ENCODE peak calls at places on chromosomes 5 and 9, in five cellular contexts. K is uterus, T is fibroblast of lung, E is heart left ventricle, Y is lung. I is an unnamed sample.

GRCh38 chr9:92736816-92737606 is 27.6 kb downstream of the BICD2 start:
- DNase-seq in Y (no peak), K (no peak), T (no peak), E (no peak), I (peak; percentile 56)

GRCh38 chr5:10351199-10351881 is 2.2 kb upstream of the MARCHF6 start:
- DNase-seq in Y (no peak), K (no peak), T (peak; percentile 81), E (peak; percentile 42), I (no peak)

GRCh38 chr5:106121972-106122605 is 1548.6 kb downstream of the EFNA5 start:
- DNase-seq in E (no peak), K (no peak), T (no peak), Y (no peak), I (no peak)

GRCh38 chr9:131732636-131733340 is 7.1 kb downstream of the RAPGEF1 start:
- DNase-seq in Y (no peak), T (no peak), E (no peak), K (no peak), I (no peak)

GRCh38 chr5:157219491-157220271 is 39.0 kb downstream of the ITK start:
- DNase-seq in Y (no peak), E (no peak), T (no peak), K (no peak), I (no peak)

GRCh38 chr9:93965830-93966577 is 10.8 kb upstream of the BARX1 start:
- DNase-seq in Y (no peak), E (no peak), K (no peak), T (no peak), I (no peak)

GRCh38 chr9:133170716-133171115 is 7.0 kb upstream of the GBGT1 start:
- DNase-seq in E (no peak), T (no peak), Y (no peak), K (no peak), I (no peak)

GRCh38 chr5:112933651-112934365 is 11.8 kb upstream of the REEP5 start:
- DNase-seq in K (no peak), T (peak; percentile 66), E (no peak), Y (no peak), I (no peak)

GRCh38 chr5:1501372-1502045 is 22.3 kb downstream of the LPCAT1 start:
- DNase-seq in Y (no peak), E (no peak), K (no peak), T (no peak), I (no peak)

GRCh38 chr9:87122947-87123685 is 175.8 kb upstream of the GAS1 start:
- DNase-seq in K (peak; percentile 48), Y (no peak), T (peak; percentile 55), E (no peak), I (no peak)

GRCh38 chr5:91849069-91849468 is 466.0 kb upstream of the ARRDC3 start:
- DNase-seq in K (no peak), E (no peak), T (no peak), Y (no peak), I (no peak)

GRCh38 chr5:115524199-115524598 is 20.4 kb downstream of the FEM1C start:
- DNase-seq in E (no peak), K (no peak), T (no peak), Y (no peak), I (no peak)

GRCh38 chr5:63916786-63917185 is 45.5 kb downstream of the HTR1A start:
- DNase-seq in Y (no peak), T (no peak), K (no peak), E (no peak), I (no peak)

GRCh38 chr9:121958530-121958929 is 134.6 kb downstream of the TTLL11 start:
- DNase-seq in E (no peak), T (no peak), Y (no peak), K (no peak), I (no peak)

GRCh38 chr9:90433398-90433890 is 209.2 kb downstream of the DIRAS2 start:
- DNase-seq in K (no peak), E (no peak), T (peak; percentile 8), Y (peak; percentile 78), I (no peak)

GRCh38 chr9:113535756-113536155 is 72.2 kb downstream of the RGS3 start:
- DNase-seq in E (no peak), K (no peak), Y (no peak), T (no peak), I (no peak)

GRCh38 chr5:37882636-37883035 is 42.8 kb upstream of the GDNF start:
- DNase-seq in E (no peak), K (no peak), T (peak; percentile 10), Y (no peak), I (no peak)

GRCh38 chr5:67010684-67011409 is 185.8 kb downstream of the CD180 start:
- DNase-seq in K (no peak), Y (no peak), T (peak; percentile 75), E (peak; percentile 44), I (peak; percentile 48)

GRCh38 chr5:36232533-36232932 is 9.2 kb downstream of the NADK2 start:
- DNase-seq in Y (no peak), K (no peak), T (no peak), E (no peak), I (no peak)

GRCh38 chr9:133137451-133138231 is 16.6 kb upstream of the RALGDS start:
- DNase-seq in E (peak; percentile 72), Y (no peak), T (no peak), K (no peak), I (peak; percentile 73)

DNA sequence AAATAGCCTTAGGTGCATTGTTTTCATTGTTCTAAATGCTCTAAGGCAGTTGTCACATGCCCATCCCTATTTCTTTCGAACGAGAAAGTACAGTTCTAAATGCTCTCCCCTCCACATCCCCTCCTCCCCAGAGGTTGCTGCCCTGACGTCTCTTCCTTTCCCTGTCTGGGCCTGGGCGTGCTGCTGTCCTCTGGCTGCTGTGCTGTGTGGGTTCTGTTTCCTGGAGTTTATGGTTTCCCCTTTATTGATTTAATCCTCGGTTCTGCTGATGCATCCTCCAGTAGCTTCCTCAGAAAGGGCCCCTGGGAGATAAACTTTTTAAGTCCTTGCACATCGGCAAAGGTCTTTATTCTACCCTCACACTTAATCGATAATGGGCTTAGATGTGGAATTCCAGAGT is 48.8 kb downstream of the MVB12B start:
- DNase-seq in Y (no peak), K (no peak), E (peak; percentile 56), T (peak; percentile 9), I (no peak)
- H3K4me3 ChIP-seq in Y (no peak overlapping the region), K (no peak overlapping the region), E (no peak overlapping the region), T (no peak overlapping the region), I (no peak overlapping the region)

GRCh38 chr9:95073042-95073607 is 244.4 kb downstream of the FANCC start:
- DNase-seq in T (peak; percentile 38), Y (no peak), E (no peak), K (no peak), I (peak; percentile 61)
- H3K4me1 ChIP-seq in T (peaks cover 27% of the 10 kb centered on the region), Y (peaks cover 21% of the 10 kb centered on the region), E (peaks cover 37% of the 10 kb centered on the region), K (peaks cover 30% of the 10 kb centered on the region), I (peaks cover 7% of the 10 kb centered on the region)

DNA sequence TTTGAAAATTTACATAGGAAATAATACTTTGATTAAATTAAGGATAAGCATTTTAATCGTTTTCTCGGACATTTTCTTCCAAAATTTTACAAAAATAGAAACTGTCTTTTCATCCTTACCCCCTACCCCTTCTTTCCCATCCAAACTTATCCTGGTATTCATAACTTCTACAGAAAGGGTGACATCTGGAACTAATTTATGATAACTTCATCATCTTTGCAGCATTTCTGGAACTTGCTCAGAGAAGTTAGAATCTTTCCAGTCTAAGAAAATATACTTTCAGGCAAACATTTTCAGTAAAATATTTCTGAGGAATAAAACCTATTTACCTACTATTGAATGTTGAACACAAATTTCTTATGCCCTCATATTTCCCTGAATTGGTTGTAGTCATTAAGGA is 309.0 kb downstream of the MAN2A1 start:
- DNase-seq in E (no peak), K (no peak), Y (no peak), T (no peak), I (no peak)
- H3K4me3 ChIP-seq in E (no peak overlapping the region), K (no peak overlapping the region), Y (no peak overlapping the region), T (no peak overlapping the region), I (no peak overlapping the region)

DNA sequence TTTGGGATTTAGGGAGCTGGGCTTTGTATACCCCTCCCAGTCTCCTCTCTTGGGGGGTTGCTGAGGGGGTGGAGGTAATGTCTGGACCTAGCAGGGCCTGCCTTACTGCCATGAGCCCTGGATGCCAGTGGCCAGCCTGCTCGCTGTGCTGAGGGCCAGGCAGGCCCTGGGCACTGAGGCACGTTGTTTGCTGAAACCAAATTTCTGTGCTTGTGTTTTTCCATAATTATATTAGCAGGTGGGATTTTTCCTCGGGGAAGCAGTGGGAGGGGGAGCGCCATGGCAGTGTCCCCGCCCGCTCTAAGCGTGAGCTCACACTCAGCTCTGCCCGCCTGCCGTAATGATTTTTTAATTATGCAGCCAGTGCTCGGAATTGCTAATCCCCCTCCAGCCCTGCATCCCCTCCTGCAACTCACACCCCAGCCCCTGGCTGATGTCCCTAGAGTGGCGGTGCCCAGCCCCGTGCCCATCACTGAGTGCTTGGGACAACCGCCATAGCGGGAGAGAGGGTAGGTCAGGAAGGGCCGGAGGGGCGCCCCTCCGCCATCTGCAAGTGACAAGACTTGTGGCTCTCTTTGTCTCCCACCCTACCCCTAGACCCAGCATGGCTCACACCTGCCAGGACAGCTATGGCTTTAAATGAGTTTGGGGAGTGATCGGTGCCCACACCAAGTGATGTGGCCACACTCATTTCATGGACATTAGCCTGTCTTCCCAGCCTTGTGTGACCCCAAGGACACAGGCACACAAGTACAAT is 21.0 kb downstream of the CXXC5 start:
- DNase-seq in Y (no peak), E (no peak), K (no peak), T (no peak), I (no peak)
- H3K4me1 ChIP-seq in Y (peaks cover 46% of the 10 kb centered on the region), E (peaks cover 12% of the 10 kb centered on the region), K (no peaks in the 10 kb centered on the region), T (peaks cover 17% of the 10 kb centered on the region), I (no peaks in the 10 kb centered on the region)

GRCh38 chr9:129889936-129890717 is 54.9 kb downstream of the USP20 start:
- DNase-seq in E (peak; percentile 39), Y (no peak), K (no peak), T (no peak), I (peak; percentile 74)
- H3K4me3 ChIP-seq in E (no peak overlapping the region), Y (no peak overlapping the region), K (no peak overlapping the region), T (no peak overlapping the region), I (no peak overlapping the region)

DNA sequence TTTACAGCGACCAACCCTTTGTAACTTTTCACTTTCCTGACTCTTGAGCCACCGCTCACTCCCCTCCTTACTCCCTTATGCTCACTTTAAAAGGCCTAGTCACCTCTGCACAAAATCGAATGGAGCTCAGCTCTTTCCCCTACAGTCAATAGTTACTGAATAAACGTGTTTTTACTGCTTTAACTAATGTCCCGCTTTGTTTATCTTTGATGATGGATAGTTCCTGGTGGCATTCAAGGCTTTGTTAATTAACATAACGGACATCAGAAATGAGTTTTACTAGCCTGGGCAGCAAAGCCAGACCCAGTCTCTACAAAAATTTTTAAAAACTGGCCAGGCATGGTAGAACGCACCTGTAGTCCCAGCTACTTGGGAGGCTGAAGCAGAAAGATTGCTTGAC is 5.0 kb downstream of the SERINC5 start:
- DNase-seq in T (no peak), Y (no peak), K (no peak), E (no peak), I (no peak)
- H3K4me1 ChIP-seq in T (peaks cover 6% of the 10 kb centered on the region), Y (peaks cover 20% of the 10 kb centered on the region), K (peaks cover 15% of the 10 kb centered on the region), E (peaks cover 3% of the 10 kb centered on the region), I (peaks cover 9% of the 10 kb centered on the region)

DNA sequence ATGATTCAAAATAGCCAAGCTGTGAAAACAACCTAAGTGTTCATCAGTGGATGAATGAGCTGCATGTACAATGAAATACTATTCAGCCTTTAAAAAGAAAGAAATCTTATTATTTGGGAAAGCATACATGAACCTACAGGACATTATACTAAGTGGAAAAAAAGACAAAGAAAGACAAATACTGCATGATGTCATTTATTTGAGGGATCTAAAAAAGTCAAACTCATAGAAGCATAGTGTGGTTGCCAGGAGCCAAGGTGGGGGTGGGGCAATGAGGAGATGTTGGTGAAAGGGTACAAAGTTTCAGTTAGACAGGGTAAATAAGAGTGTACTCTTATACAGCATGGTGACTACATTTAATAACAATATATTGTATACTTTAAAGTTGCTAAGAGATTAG is 261.5 kb downstream of the PARP8 start:
- DNase-seq in T (no peak), E (no peak), K (no peak), Y (no peak), I (no peak)
- H3K4me3 ChIP-seq in T (no peak overlapping the region), E (no peak overlapping the region), K (no peak overlapping the region), Y (no peak overlapping the region), I (no peak overlapping the region)